ENCODE peak calls at places on chromosomes 5 and 9, in eight cellular contexts. Z, T, A, C, H, K, B and S are unnamed samples.

GRCh38 chr9:4934976-4935672 is 49.9 kb upstream of the JAK2 start:
- DNase-seq in Z (no peak), T (no peak), A (peak; percentile 77), C (no peak), H (no peak), K (no peak), B (no peak), S (no peak)

GRCh38 chr9:77016526-77017504 is 2.6 kb upstream of the FOXB2 start:
- DNase-seq in Z (no peak), T (no peak), A (peak; percentile 71), C (no peak), H (peak; percentile 72), K (no peak), B (no peak), S (peak; percentile 82)

GRCh38 chr5:4095918-4096630 is 500.4 kb downstream of the IRX1 start:
- DNase-seq in Z (no peak), T (no peak), A (peak; percentile 23), C (no peak), H (no peak), K (no peak), B (no peak), S (no peak)

GRCh38 chr9:35179347-35180271 is 17.8 kb downstream of the UNC13B start:
- DNase-seq in Z (no peak), T (no peak), A (no peak), C (no peak), H (no peak), K (no peak), B (no peak), S (no peak)

GRCh38 chr9:98801969-98802371 is 5.5 kb upstream of the GALNT12 start:
- DNase-seq in Z (no peak), T (no peak), A (no peak), C (no peak), H (no peak), K (no peak), B (no peak), S (no peak)

GRCh38 chr9:84315278-84315877 is 25.2 kb downstream of the SLC28A3 start:
- DNase-seq in Z (peak; percentile 38), T (peak; percentile 59), A (peak; percentile 72), C (no peak), H (peak; percentile 73), K (no peak), B (peak; percentile 33), S (no peak)

GRCh38 chr5:28400076-28400475 is 1361.7 kb upstream of the CDH9 start:
- DNase-seq in Z (no peak), T (no peak), A (peak; percentile 49), C (no peak), H (no peak), K (no peak), B (no peak), S (no peak)

GRCh38 chr5:442335-443238 is at the start of gene EXOC3:
- DNase-seq in Z (peak; percentile 63), T (peak; percentile 77), A (peak; percentile 91), C (peak; percentile 92), H (peak; percentile 80), K (peak; percentile 81), B (peak; percentile 65), S (peak; percentile 93)

GRCh38 chr5:10406636-10407035 is 35.0 kb upstream of the ROPN1L start:
- DNase-seq in Z (no peak), T (no peak), A (no peak), C (no peak), H (no peak), K (no peak), B (no peak), S (no peak)

GRCh38 chr5:93607367-93608258 is 24.6 kb downstream of the NR2F1 start:
- DNase-seq in Z (no peak), T (no peak), A (peak; percentile 84), C (no peak), H (peak; percentile 94), K (no peak), B (no peak), S (no peak)

GRCh38 chr9:2291980-2292704 is 277.0 kb downstream of the SMARCA2 start:
- DNase-seq in Z (no peak), T (no peak), A (no peak), C (no peak), H (no peak), K (no peak), B (no peak), S (no peak)

GRCh38 chr9:134571326-134571871 is 70.2 kb upstream of the COL5A1 start:
- DNase-seq in Z (no peak), T (peak; percentile 3), A (no peak), C (no peak), H (no peak), K (peak; percentile 41), B (peak; percentile 4), S (peak; percentile 77)

GRCh38 chr5:151382576-151382975 is 35.2 kb upstream of the SLC36A2 start:
- DNase-seq in Z (no peak), T (no peak), A (no peak), C (no peak), H (no peak), K (no peak), B (no peak), S (no peak)

GRCh38 chr5:127098246-127098645 is 24.9 kb upstream of the C5orf63 start:
- DNase-seq in Z (no peak), T (no peak), A (no peak), C (no peak), H (no peak), K (no peak), B (no peak), S (no peak)

GRCh38 chr5:79297661-79298060 is 61.7 kb downstream of the JMY start:
- DNase-seq in Z (no peak), T (no peak), A (peak; percentile 12), C (no peak), H (no peak), K (no peak), B (no peak), S (no peak)

GRCh38 chr9:127123239-127123935 is 952 bp upstream of the ANGPTL2 start:
- DNase-seq in Z (no peak), T (peak; percentile 49), A (no peak), C (no peak), H (peak; percentile 11), K (no peak), B (no peak), S (no peak)

DNA sequence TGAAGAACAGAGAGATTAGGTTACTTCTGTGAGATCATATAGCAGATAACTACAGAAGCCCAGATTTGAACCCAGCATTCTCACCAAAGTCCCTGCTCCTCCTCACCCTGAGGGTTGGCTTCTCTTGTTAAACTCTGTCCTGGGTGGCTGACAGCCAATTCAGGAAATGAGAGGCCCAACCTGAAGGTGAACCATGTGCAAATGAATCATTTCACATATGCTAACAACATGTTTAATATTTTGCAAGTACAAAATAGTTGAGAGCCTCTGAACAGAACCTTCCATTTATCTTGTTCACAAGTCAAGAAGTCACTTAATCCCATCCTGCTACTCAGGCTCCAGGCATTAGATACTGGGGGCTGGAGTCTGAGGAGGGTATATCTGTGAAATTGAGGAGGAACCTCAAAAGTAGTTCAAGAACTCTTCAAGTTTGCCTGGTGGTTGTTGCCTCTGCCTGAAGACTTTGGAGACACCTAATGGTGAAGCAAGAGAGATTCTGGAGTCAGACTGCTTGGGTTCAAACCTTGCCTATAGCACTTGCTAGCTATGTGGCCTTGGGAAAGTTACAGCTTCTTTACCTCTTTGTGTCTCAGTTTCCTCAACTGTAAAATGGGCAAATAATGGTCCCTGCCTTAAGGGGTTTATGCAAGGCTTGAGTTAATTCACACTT is 564.0 kb downstream of the PSAT1 start:
- DNase-seq in Z (no peak), T (no peak), A (no peak), C (no peak), H (no peak), K (no peak), B (no peak), S (no peak)
- TF ChIP-seq CTCF in Z (no peak), T (no peak), A (no peak), C (no peak), H (peak; percentile 56), K (no peak), B (no peak), S (no peak)

GRCh38 chr9:100731038-100731556 is 153.2 kb downstream of the CAVIN4 start:
- DNase-seq in Z (no peak), T (no peak), A (no peak), C (no peak), H (no peak), K (no peak), B (no peak), S (no peak)

GRCh38 chr9:100725376-100725775 is 147.5 kb downstream of the CAVIN4 start:
- DNase-seq in Z (no peak), T (no peak), A (no peak), C (no peak), H (no peak), K (no peak), B (no peak), S (no peak)

GRCh38 chr9:100724932-100725331 is 147.1 kb downstream of the CAVIN4 start:
- DNase-seq in Z (no peak), T (no peak), A (no peak), C (no peak), H (no peak), K (no peak), B (no peak), S (no peak)

GRCh38 chr9:100731557-100731956 is 153.7 kb downstream of the CAVIN4 start:
- DNase-seq in Z (no peak), T (no peak), A (no peak), C (no peak), H (no peak), K (no peak), B (no peak), S (no peak)

DNA sequence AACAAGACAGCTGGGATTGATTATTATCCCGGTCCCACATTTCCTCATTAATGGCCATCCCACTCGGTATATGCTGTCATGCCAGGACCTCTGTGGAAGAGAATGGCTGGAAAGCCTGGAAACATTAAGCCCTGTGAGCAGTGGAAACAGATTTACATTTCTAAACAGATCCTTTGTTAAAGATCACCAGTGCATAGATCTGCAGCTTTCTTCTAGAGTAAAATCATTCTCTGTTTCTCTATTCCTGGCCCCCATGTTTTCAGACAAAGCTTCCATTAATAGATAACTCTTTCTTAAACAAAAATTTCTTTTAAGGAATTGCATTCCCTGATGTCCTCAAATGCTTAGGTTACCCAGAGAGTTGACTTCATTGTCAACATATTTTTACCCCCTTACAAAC is 152.2 kb downstream of the CAVIN4 start:
- DNase-seq in Z (no peak), T (no peak), A (peak; percentile 21), C (no peak), H (no peak), K (no peak), B (no peak), S (no peak)
- TF ChIP-seq CTCF in Z (no peak), T (no peak), A (no peak), C (no peak), H (no peak), K (no peak), B (no peak), S (no peak)

DNA sequence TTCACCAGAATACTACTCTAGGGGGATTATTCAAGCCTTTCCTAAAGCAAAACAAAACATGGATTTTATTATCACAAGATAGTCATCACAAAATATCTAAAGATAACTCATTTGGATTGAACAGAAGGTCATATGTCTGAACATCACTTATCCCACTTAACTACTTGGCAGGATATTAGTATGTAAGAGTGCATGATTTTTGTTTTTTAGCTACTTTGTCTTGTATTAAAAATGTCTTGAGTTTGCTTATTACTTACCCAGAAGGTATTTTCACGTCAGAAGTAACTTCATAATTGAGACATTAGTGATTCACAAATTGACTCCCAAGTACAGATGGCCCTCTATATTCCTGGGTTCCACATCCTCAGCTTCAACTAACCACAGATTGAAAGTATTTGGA is 113.8 kb downstream of the TLE4 start:
- DNase-seq in Z (no peak), T (no peak), A (no peak), C (no peak), H (no peak), K (no peak), B (no peak), S (no peak)
- TF ChIP-seq CTCF in Z (no peak), T (no peak), A (no peak), C (no peak), H (no peak), K (no peak), B (no peak), S (no peak)

GRCh38 chr5:171647043-171647899 is 138.3 kb upstream of the SMIM23 start:
- DNase-seq in Z (no peak), T (no peak), A (no peak), C (no peak), H (no peak), K (no peak), B (no peak), S (no peak)
- TF ChIP-seq CTCF in Z (no peak), T (no peak), A (no peak), C (no peak), H (peak; percentile 20), K (no peak), B (no peak), S (no peak)